ENCODE peak calls at places on chromosomes 3 and 15, in ten cellular contexts. One of them, this sample, is unnamed.

GRCh38 chr3:117892431-117892841 is 1142.2 kb downstream of the IGSF11 start:
- DNase-seq in thyroid gland: no peak
- DNase-seq in cardiac muscle cell: no peak
- DNase-seq in MM.1S: no peak
- DNase-seq in mesenchymal stem cell: peak; percentile 27
- DNase-seq in brain microvascular endothelial cell: no peak
- DNase-seq in thoracic aorta: no peak
- DNase-seq in ascending aorta: no peak
- DNase-seq in GM23248: peak; percentile 89
- DNase-seq in bronchial epithelial cell: peak; percentile 10
- DNase-seq in this sample: no peak

GRCh38 chr3:132911741-132912415 is 126.3 kb upstream of the TMEM108 start:
- DNase-seq in thoracic aorta: no peak
- DNase-seq in GM23248: peak; percentile 24
- DNase-seq in mesenchymal stem cell: no peak
- DNase-seq in brain microvascular endothelial cell: peak; percentile 46
- DNase-seq in ascending aorta: no peak
- DNase-seq in thyroid gland: no peak
- DNase-seq in MM.1S: no peak
- DNase-seq in bronchial epithelial cell: no peak
- DNase-seq in cardiac muscle cell: peak; percentile 75
- DNase-seq in this sample: no peak

GRCh38 chr3:51876186-51876585 is 785 bp upstream of the IQCF5 start:
- DNase-seq in brain microvascular endothelial cell: no peak
- DNase-seq in thyroid gland: no peak
- DNase-seq in cardiac muscle cell: no peak
- DNase-seq in thoracic aorta: no peak
- DNase-seq in GM23248: no peak
- DNase-seq in mesenchymal stem cell: no peak
- DNase-seq in bronchial epithelial cell: no peak
- DNase-seq in MM.1S: no peak
- DNase-seq in ascending aorta: no peak
- DNase-seq in this sample: no peak

GRCh38 chr15:25787855-25788521 is 75.1 kb downstream of the ATP10A start:
- DNase-seq in thyroid gland: no peak
- DNase-seq in mesenchymal stem cell: peak; percentile 26
- DNase-seq in thoracic aorta: no peak
- DNase-seq in MM.1S: no peak
- DNase-seq in brain microvascular endothelial cell: peak; percentile 35
- DNase-seq in bronchial epithelial cell: peak; percentile 7
- DNase-seq in ascending aorta: no peak
- DNase-seq in GM23248: peak; percentile 93
- DNase-seq in cardiac muscle cell: peak; percentile 14
- DNase-seq in this sample: peak; percentile 29

GRCh38 chr15:57827021-57827420 is 120.5 kb downstream of the POLR2M start:
- DNase-seq in bronchial epithelial cell: peak; percentile 23
- DNase-seq in thoracic aorta: no peak
- DNase-seq in brain microvascular endothelial cell: no peak
- DNase-seq in cardiac muscle cell: no peak
- DNase-seq in MM.1S: no peak
- DNase-seq in thyroid gland: no peak
- DNase-seq in mesenchymal stem cell: no peak
- DNase-seq in GM23248: no peak
- DNase-seq in ascending aorta: no peak
- DNase-seq in this sample: no peak

GRCh38 chr15:71971905-71972304 is 146.0 kb downstream of the MYO9A start:
- DNase-seq in cardiac muscle cell: no peak
- DNase-seq in thyroid gland: no peak
- DNase-seq in MM.1S: no peak
- DNase-seq in GM23248: no peak
- DNase-seq in thoracic aorta: no peak
- DNase-seq in brain microvascular endothelial cell: no peak
- DNase-seq in ascending aorta: no peak
- DNase-seq in mesenchymal stem cell: no peak
- DNase-seq in bronchial epithelial cell: peak; percentile 33
- DNase-seq in this sample: no peak

GRCh38 chr3:9808345-9809037 is 1.6 kb upstream of the TTLL3 start:
- DNase-seq in brain microvascular endothelial cell: peak; percentile 28
- DNase-seq in bronchial epithelial cell: peak; percentile 62
- DNase-seq in ascending aorta: no peak
- DNase-seq in cardiac muscle cell: peak; percentile 18
- DNase-seq in thyroid gland: peak; percentile 23
- DNase-seq in mesenchymal stem cell: peak; percentile 65
- DNase-seq in thoracic aorta: no peak
- DNase-seq in MM.1S: peak; percentile 45
- DNase-seq in GM23248: peak; percentile 66
- DNase-seq in this sample: no peak

GRCh38 chr15:85142324-85142723 is 160.7 kb downstream of the PDE8A start:
- DNase-seq in thoracic aorta: no peak
- DNase-seq in MM.1S: no peak
- DNase-seq in cardiac muscle cell: peak; percentile 45
- DNase-seq in thyroid gland: no peak
- DNase-seq in GM23248: peak; percentile 68
- DNase-seq in bronchial epithelial cell: peak; percentile 77
- DNase-seq in mesenchymal stem cell: peak; percentile 43
- DNase-seq in ascending aorta: no peak
- DNase-seq in brain microvascular endothelial cell: peak; percentile 56
- DNase-seq in this sample: no peak

GRCh38 chr3:171867976-171868375 is 24.8 kb downstream of the TMEM212 start:
- DNase-seq in thyroid gland: no peak
- DNase-seq in cardiac muscle cell: no peak
- DNase-seq in bronchial epithelial cell: no peak
- DNase-seq in mesenchymal stem cell: no peak
- DNase-seq in thoracic aorta: no peak
- DNase-seq in MM.1S: no peak
- DNase-seq in GM23248: peak; percentile 27
- DNase-seq in brain microvascular endothelial cell: no peak
- DNase-seq in ascending aorta: no peak
- DNase-seq in this sample: no peak

GRCh38 chr15:82532383-82532990 is 7.8 kb downstream of the RPS17 start:
- DNase-seq in brain microvascular endothelial cell: no peak
- DNase-seq in cardiac muscle cell: no peak
- DNase-seq in GM23248: no peak
- DNase-seq in mesenchymal stem cell: no peak
- DNase-seq in bronchial epithelial cell: peak; percentile 31
- DNase-seq in thoracic aorta: no peak
- DNase-seq in ascending aorta: no peak
- DNase-seq in thyroid gland: no peak
- DNase-seq in MM.1S: no peak
- DNase-seq in this sample: no peak

GRCh38 chr15:82533801-82534200 is 6.5 kb downstream of the RPS17 start:
- DNase-seq in bronchial epithelial cell: no peak
- DNase-seq in cardiac muscle cell: no peak
- DNase-seq in mesenchymal stem cell: no peak
- DNase-seq in ascending aorta: no peak
- DNase-seq in MM.1S: no peak
- DNase-seq in thoracic aorta: no peak
- DNase-seq in GM23248: no peak
- DNase-seq in thyroid gland: no peak
- DNase-seq in brain microvascular endothelial cell: no peak
- DNase-seq in this sample: no peak

GRCh38 chr15:82530606-82531379 is 9.5 kb downstream of the RPS17 start:
- DNase-seq in ascending aorta: no peak
- DNase-seq in bronchial epithelial cell: peak; percentile 71
- DNase-seq in GM23248: peak; percentile 64
- DNase-seq in mesenchymal stem cell: peak; percentile 80
- DNase-seq in brain microvascular endothelial cell: peak; percentile 63
- DNase-seq in thoracic aorta: no peak
- DNase-seq in MM.1S: peak; percentile 75
- DNase-seq in cardiac muscle cell: peak; percentile 59
- DNase-seq in thyroid gland: peak; percentile 85
- DNase-seq in this sample: no peak

GRCh38 chr15:82531496-82532382 is 8.5 kb downstream of the RPS17 start:
- DNase-seq in thoracic aorta: no peak
- DNase-seq in mesenchymal stem cell: no peak
- DNase-seq in brain microvascular endothelial cell: no peak
- DNase-seq in GM23248: peak; percentile 0
- DNase-seq in ascending aorta: no peak
- DNase-seq in thyroid gland: no peak
- DNase-seq in bronchial epithelial cell: no peak
- DNase-seq in cardiac muscle cell: no peak
- DNase-seq in MM.1S: no peak
- DNase-seq in this sample: no peak

GRCh38 chr15:82532991-82533481 is 7.2 kb downstream of the RPS17 start:
- DNase-seq in brain microvascular endothelial cell: no peak
- DNase-seq in bronchial epithelial cell: no peak
- DNase-seq in thyroid gland: no peak
- DNase-seq in ascending aorta: no peak
- DNase-seq in MM.1S: no peak
- DNase-seq in thoracic aorta: no peak
- DNase-seq in cardiac muscle cell: no peak
- DNase-seq in GM23248: no peak
- DNase-seq in mesenchymal stem cell: no peak
- DNase-seq in this sample: no peak
- H3K4me3 ChIP-seq in brain microvascular endothelial cell: no peak overlapping the region
- H3K4me3 ChIP-seq in bronchial epithelial cell: no peak overlapping the region
- H3K4me3 ChIP-seq in thyroid gland: no peak overlapping the region
- H3K4me3 ChIP-seq in ascending aorta: no peak overlapping the region
- H3K4me3 ChIP-seq in MM.1S: no peak overlapping the region
- H3K4me3 ChIP-seq in thoracic aorta: no peak overlapping the region
- H3K4me3 ChIP-seq in cardiac muscle cell: no peak overlapping the region
- H3K4me3 ChIP-seq in GM23248: no peak overlapping the region
- H3K4me3 ChIP-seq in mesenchymal stem cell: no peak overlapping the region
- H3K4me3 ChIP-seq in this sample: no peak overlapping the region

GRCh38 chr3:46924921-46925584 is 47.5 kb downstream of the PTH1R start:
- DNase-seq in mesenchymal stem cell: no peak
- DNase-seq in GM23248: no peak
- DNase-seq in bronchial epithelial cell: no peak
- DNase-seq in thyroid gland: no peak
- DNase-seq in thoracic aorta: no peak
- DNase-seq in ascending aorta: no peak
- DNase-seq in brain microvascular endothelial cell: no peak
- DNase-seq in cardiac muscle cell: no peak
- DNase-seq in MM.1S: no peak
- DNase-seq in this sample: peak; percentile 40

GRCh38 chr3:46926447-46926846 is 48.9 kb downstream of the PTH1R start:
- DNase-seq in ascending aorta: no peak
- DNase-seq in cardiac muscle cell: no peak
- DNase-seq in brain microvascular endothelial cell: no peak
- DNase-seq in mesenchymal stem cell: no peak
- DNase-seq in MM.1S: no peak
- DNase-seq in thyroid gland: no peak
- DNase-seq in thoracic aorta: no peak
- DNase-seq in GM23248: no peak
- DNase-seq in bronchial epithelial cell: no peak
- DNase-seq in this sample: no peak

GRCh38 chr3:46926039-46926438 is 48.5 kb downstream of the PTH1R start:
- DNase-seq in thoracic aorta: no peak
- DNase-seq in MM.1S: no peak
- DNase-seq in GM23248: peak; percentile 67
- DNase-seq in ascending aorta: no peak
- DNase-seq in brain microvascular endothelial cell: peak; percentile 62
- DNase-seq in thyroid gland: peak; percentile 91
- DNase-seq in mesenchymal stem cell: peak; percentile 88
- DNase-seq in cardiac muscle cell: peak; percentile 36
- DNase-seq in bronchial epithelial cell: no peak
- DNase-seq in this sample: no peak

GRCh38 chr3:46926871-46927717 is 49.5 kb downstream of the CCDC12 start:
- DNase-seq in cardiac muscle cell: no peak
- DNase-seq in MM.1S: peak; percentile 61
- DNase-seq in GM23248: no peak
- DNase-seq in thyroid gland: no peak
- DNase-seq in brain microvascular endothelial cell: no peak
- DNase-seq in bronchial epithelial cell: no peak
- DNase-seq in mesenchymal stem cell: no peak
- DNase-seq in thoracic aorta: no peak
- DNase-seq in ascending aorta: no peak
- DNase-seq in this sample: peak; percentile 62

DNA sequence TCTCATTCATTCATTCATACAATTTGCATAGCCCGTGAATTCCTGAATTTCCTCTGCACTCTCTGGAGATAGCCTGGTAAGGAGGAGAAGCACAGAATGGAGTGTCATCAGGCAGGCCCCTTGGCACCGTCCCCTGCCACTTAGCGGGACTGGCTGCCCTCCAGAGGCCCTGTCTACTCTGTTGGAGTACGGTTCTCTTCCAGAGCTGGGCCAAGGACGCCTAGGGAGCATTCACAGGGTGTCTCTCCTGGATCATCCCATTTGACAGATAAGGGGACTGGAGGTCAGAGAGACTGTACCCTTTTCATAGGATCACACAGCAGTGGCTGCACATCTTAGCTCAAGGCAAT is 48.0 kb downstream of the PTH1R start:
- DNase-seq in ascending aorta: no peak
- DNase-seq in cardiac muscle cell: no peak
- DNase-seq in GM23248: no peak
- DNase-seq in brain microvascular endothelial cell: no peak
- DNase-seq in bronchial epithelial cell: no peak
- DNase-seq in MM.1S: no peak
- DNase-seq in thoracic aorta: no peak
- DNase-seq in thyroid gland: peak; percentile 68
- DNase-seq in mesenchymal stem cell: no peak
- DNase-seq in this sample: peak; percentile 35
- H3K36me3 ChIP-seq in ascending aorta: peaks cover 53% of the 10 kb centered on the region
- H3K36me3 ChIP-seq in cardiac muscle cell: peaks cover 19% of the 10 kb centered on the region
- H3K36me3 ChIP-seq in GM23248: peaks cover 26% of the 10 kb centered on the region
- H3K36me3 ChIP-seq in brain microvascular endothelial cell: peaks cover 56% of the 10 kb centered on the region
- H3K36me3 ChIP-seq in bronchial epithelial cell: peaks cover 50% of the 10 kb centered on the region
- H3K36me3 ChIP-seq in MM.1S: peaks cover 17% of the 10 kb centered on the region
- H3K36me3 ChIP-seq in thoracic aorta: peaks cover 38% of the 10 kb centered on the region
- H3K36me3 ChIP-seq in thyroid gland: peaks cover 41% of the 10 kb centered on the region
- H3K36me3 ChIP-seq in mesenchymal stem cell: peaks cover 87% of the 10 kb centered on the region
- H3K36me3 ChIP-seq in this sample: peaks cover 55% of the 10 kb centered on the region

GRCh38 chr3:169305460-169305859 is 358.1 kb downstream of the MECOM start:
- DNase-seq in brain microvascular endothelial cell: no peak
- DNase-seq in ascending aorta: no peak
- DNase-seq in MM.1S: no peak
- DNase-seq in thyroid gland: no peak
- DNase-seq in mesenchymal stem cell: no peak
- DNase-seq in GM23248: no peak
- DNase-seq in thoracic aorta: no peak
- DNase-seq in cardiac muscle cell: no peak
- DNase-seq in bronchial epithelial cell: peak; percentile 39
- DNase-seq in this sample: no peak
- H3K4me3 ChIP-seq in brain microvascular endothelial cell: no peak overlapping the region
- H3K4me3 ChIP-seq in ascending aorta: no peak overlapping the region
- H3K4me3 ChIP-seq in MM.1S: no peak overlapping the region
- H3K4me3 ChIP-seq in thyroid gland: no peak overlapping the region
- H3K4me3 ChIP-seq in mesenchymal stem cell: no peak overlapping the region
- H3K4me3 ChIP-seq in GM23248: no peak overlapping the region
- H3K4me3 ChIP-seq in thoracic aorta: no peak overlapping the region
- H3K4me3 ChIP-seq in cardiac muscle cell: no peak overlapping the region
- H3K4me3 ChIP-seq in bronchial epithelial cell: no peak overlapping the region
- H3K4me3 ChIP-seq in this sample: no peak overlapping the region

DNA sequence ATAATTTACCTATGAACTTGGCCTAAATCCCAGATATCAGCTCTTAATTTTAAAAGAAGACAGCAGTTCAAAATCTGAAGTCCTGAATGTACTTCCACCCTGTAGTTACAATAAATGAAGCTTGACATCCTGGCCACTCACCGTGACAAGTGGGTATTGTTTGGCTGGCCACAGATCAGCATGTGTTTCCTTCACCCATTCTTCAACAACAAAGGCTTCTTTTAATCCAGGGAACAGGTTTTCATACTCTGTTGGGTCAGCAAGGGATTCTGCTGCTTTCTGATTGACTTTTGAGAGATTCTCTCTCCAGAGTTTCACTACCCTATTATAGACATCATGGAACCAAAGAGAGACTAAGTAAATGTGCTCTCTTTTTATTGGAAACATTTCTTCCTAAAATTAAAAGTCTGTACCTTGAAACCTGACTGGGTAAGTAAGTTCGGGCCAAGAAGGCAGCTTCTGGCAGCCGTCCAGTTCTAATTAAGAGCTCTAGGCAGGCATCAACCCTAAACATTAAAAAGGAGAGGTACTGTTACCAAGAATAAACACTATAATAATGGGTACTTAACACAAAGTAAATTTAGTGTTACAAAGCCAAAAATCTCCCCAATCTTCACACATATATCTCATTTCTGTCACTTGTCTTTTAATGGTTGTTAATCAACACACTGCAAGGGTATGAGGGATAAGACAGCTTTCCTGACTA is 15.2 kb downstream of the MRPS22 start:
- DNase-seq in bronchial epithelial cell: no peak
- DNase-seq in MM.1S: no peak
- DNase-seq in thoracic aorta: no peak
- DNase-seq in thyroid gland: peak; percentile 55
- DNase-seq in mesenchymal stem cell: no peak
- DNase-seq in GM23248: no peak
- DNase-seq in ascending aorta: no peak
- DNase-seq in brain microvascular endothelial cell: no peak
- DNase-seq in cardiac muscle cell: no peak
- DNase-seq in this sample: no peak
- H3K36me3 ChIP-seq in bronchial epithelial cell: peaks cover 15% of the 10 kb centered on the region
- H3K36me3 ChIP-seq in MM.1S: peaks cover 18% of the 10 kb centered on the region
- H3K36me3 ChIP-seq in thoracic aorta: peaks cover 61% of the 10 kb centered on the region
- H3K36me3 ChIP-seq in thyroid gland: peaks cover 61% of the 10 kb centered on the region
- H3K36me3 ChIP-seq in mesenchymal stem cell: peaks cover 100% of the 10 kb centered on the region
- H3K36me3 ChIP-seq in GM23248: peaks cover 90% of the 10 kb centered on the region
- H3K36me3 ChIP-seq in ascending aorta: peaks cover 95% of the 10 kb centered on the region
- H3K36me3 ChIP-seq in brain microvascular endothelial cell: peaks cover 94% of the 10 kb centered on the region
- H3K36me3 ChIP-seq in cardiac muscle cell: peaks cover 97% of the 10 kb centered on the region
- H3K36me3 ChIP-seq in this sample: peaks cover 94% of the 10 kb centered on the region

This sample was measured in suprapubic skin.